ENCODE peak calls at places on chromosomes 16 and 17, in eight cellular contexts. M is stimulated activated CD8-positive, alpha-beta memory T cell treated with anti-CD3 and anti-CD28 coated beads, Interleukin-7, amount 100 ng/mL, for 24 hours; O is NCI-H2171; L is AG09309; T is astrocyte of the hippocampus; G is non-pigmented ciliary epithelial cell; N is cardiac fibroblast; W is GM12878. I is an unnamed sample.

GRCh38 chr16:66740533-66740932 is 10.9 kb downstream of the DYNC1LI2 start:
- DNase-seq in G (no peak), T (no peak), N (peak), O (no peak), L (no peak), M (no peak), W (no peak), I (peak)

GRCh38 chr16:1946495-1947368 is 3.7 kb upstream of the MSRB1 start:
- DNase-seq in W (no peak), N (no peak), M (no peak), G (no peak), T (no peak), L (no peak), O (no peak), I (no peak)

GRCh38 chr17:31061678-31062077 is 33.1 kb upstream of the NF1 start:
- DNase-seq in O (no peak), W (no peak), T (no peak), L (no peak), N (no peak), G (no peak), M (no peak), I (no peak)

GRCh38 chr16:18804540-18804939 is 3.2 kb upstream of the ARL6IP1 start:
- DNase-seq in G (no peak), O (no peak), L (no peak), T (no peak), N (no peak), W (no peak), M (no peak), I (no peak)

GRCh38 chr16:15874745-15875314 is 13.6 kb downstream of the CEP20 start:
- DNase-seq in L (peak), M (no peak), N (peak), T (peak), O (peak), G (no peak), W (no peak), I (peak)

GRCh38 chr17:46895171-46895570 is 27.8 kb upstream of the GOSR2 start:
- DNase-seq in W (no peak), O (no peak), G (no peak), T (no peak), L (no peak), M (no peak), N (no peak), I (no peak)

GRCh38 chr17:14302421-14303099 is 1.7 kb downstream of the HS3ST3B1 start:
- DNase-seq in O (peak), W (no peak), N (peak), G (no peak), M (peak), L (no peak), T (peak), I (peak)

GRCh38 chr16:88560722-88561484 is 9.3 kb upstream of the ZC3H18 start:
- DNase-seq in W (no peak), T (peak), L (no peak), M (no peak), G (no peak), N (peak), O (no peak), I (peak)

I was measured in K562.